ENCODE peak calls at places on chromosomes 7 and 10, in eight cellular contexts. P is HCT116, V is heart left ventricle, L is colonic mucosa, G is endothelial cell of umbilical vein, Z is astrocyte, O is endodermal cell, B is psoas muscle. Y is an unnamed sample. For H3K4me1 and H3K9me3, the result is how much of the 10 kb centered on the place peaks cover.

GRCh38 chr10:124721295-124722052 is 22.7 kb downstream of the FAM53B start:
- DNase-seq in P (no peak), L (peak), O (no peak), B (peak), V (no peak), Z (no peak), G (peak), Y (peak)

GRCh38 chr7:130290745-130291144 is 2.2 kb upstream of the CPA4 start:
- DNase-seq in Z (peak), B (no peak), P (peak), O (no peak), V (no peak), G (no peak), L (no peak), Y (no peak)

GRCh38 chr7:49776994-49777393 is 3.6 kb downstream of the VWC2 start:
- DNase-seq in G (no peak), O (peak), Z (no peak), V (no peak), B (no peak), L (peak), P (no peak), Y (no peak)

GRCh38 chr10:132674311-132674710 is 111.6 kb downstream of the NKX6-2 start:
- DNase-seq in Z (no peak), G (no peak), L (no peak), V (peak), P (no peak), O (peak), B (no peak), Y (no peak)

GRCh38 chr7:70143089-70144044 is 545.1 kb downstream of the AUTS2 start:
- DNase-seq in O (no peak), L (no peak), G (no peak), V (no peak), P (no peak), B (no peak), Z (peak), Y (no peak)

GRCh38 chr7:123823898-123824753 is 20.8 kb upstream of the HYAL4 start:
- DNase-seq in P (no peak), G (no peak), Z (no peak), L (no peak), O (no peak), V (no peak), B (no peak), Y (no peak)

GRCh38 chr7:70051726-70052125 is 453.5 kb downstream of the AUTS2 start:
- DNase-seq in P (no peak), G (no peak), Z (no peak), O (no peak), B (no peak), V (no peak), L (no peak), Y (no peak)

GRCh38 chr7:155973451-155973997 is 161.3 kb upstream of the SHH start:
- DNase-seq in G (no peak), Z (no peak), B (no peak), O (peak), L (peak), P (no peak), V (no peak), Y (no peak)

GRCh38 chr10:81524467-81524866 is 350.5 kb upstream of the NRG3 start:
- DNase-seq in L (no peak), V (no peak), O (no peak), B (no peak), P (no peak), G (no peak), Z (no peak), Y (no peak)

GRCh38 chr10:131701131-131701947 is 199.5 kb upstream of the PPP2R2D start:
- DNase-seq in B (no peak), G (no peak), V (no peak), P (no peak), O (peak), L (no peak), Z (no peak), Y (peak)

GRCh38 chr7:1569016-1569415 is 816 bp downstream of the PSMG3 start:
- DNase-seq in G (no peak), Z (peak), O (no peak), V (no peak), L (peak), P (no peak), B (peak), Y (no peak)

GRCh38 chr10:110609592-110609991 is 34.5 kb upstream of the RBM20 start:
- DNase-seq in G (peak), B (peak), P (peak), L (no peak), V (no peak), O (no peak), Z (no peak), Y (no peak)

GRCh38 chr7:128188396-128189230 is 52.5 kb upstream of the LEP start:
- DNase-seq in V (no peak), G (no peak), Z (no peak), P (no peak), O (peak), L (no peak), B (no peak), Y (no peak)

GRCh38 chr7:21497072-21497471 is 45.8 kb upstream of the DNAH11 start:
- DNase-seq in O (no peak), G (no peak), P (peak), B (no peak), V (no peak), L (no peak), Z (no peak), Y (no peak)

GRCh38 chr10:49272251-49273081 is 26.5 kb upstream of the C10orf71 start:
- DNase-seq in V (peak), P (no peak), G (no peak), B (peak), L (no peak), Z (no peak), O (peak), Y (peak)

DNA sequence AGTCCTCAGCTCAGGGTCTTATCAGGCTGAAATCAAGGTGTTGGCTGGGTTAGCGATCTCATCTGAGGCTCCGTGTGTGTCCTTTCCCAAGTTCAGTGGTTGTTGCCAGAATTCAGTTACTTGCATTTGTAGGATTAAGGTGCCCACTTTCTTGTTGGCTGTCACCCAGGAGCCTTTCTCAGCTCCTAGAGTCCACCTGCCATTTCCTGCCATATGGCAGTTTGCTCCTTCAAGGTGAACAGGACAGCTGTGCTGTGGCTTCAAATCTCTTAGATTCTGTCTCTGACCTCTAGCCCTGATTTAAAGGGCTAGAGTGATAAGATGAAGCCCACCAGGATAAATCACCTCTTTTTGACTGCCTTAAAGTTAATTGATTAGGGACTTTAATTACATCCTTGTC is 1.0 kb upstream of the HIF1AN start:
- DNase-seq in V (no peak), B (no peak), L (no peak), G (no peak), O (no peak), Z (no peak), P (no peak), Y (no peak)
- H3K4me1 ChIP-seq in V (under half), B (under half), L (under half), G (under half), O (under half), Z (under half), P (under half), Y (under half)

DNA sequence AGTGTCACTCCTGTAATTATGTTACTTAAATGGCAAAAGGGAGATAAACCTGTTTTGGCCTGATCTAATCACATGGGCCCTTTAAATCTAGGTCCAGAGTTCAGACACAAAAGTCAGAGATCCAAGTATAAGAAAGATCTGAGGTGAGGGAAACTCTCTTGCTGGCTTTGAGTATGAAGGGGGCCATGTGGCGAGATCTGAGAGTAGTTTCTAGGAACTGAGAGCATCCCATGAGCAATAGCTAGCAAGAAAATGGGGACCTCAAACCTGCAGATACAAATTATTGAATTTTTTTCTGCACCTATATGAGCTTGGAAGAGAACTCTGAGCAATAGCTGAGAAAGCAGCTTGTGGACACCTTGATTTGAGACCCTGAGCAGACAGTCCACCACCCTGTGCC is 27.6 kb downstream of the ANKRD7 start:
- DNase-seq in Z (no peak), O (no peak), L (no peak), P (no peak), G (no peak), B (no peak), V (no peak), Y (no peak)
- H3K9me3 ChIP-seq in Z (under half), O (under half), L (under half), P (under half), G (under half), B (under half), V (under half), Y (under half)

GRCh38 chr10:50501478-50501877 is 122.3 kb downstream of the SGMS1 start:
- DNase-seq in Z (peak), G (no peak), B (no peak), V (no peak), P (no peak), O (no peak), L (no peak), Y (no peak)

GRCh38 chr10:50503661-50504320 is 120.0 kb downstream of the SGMS1 start:
- DNase-seq in Z (no peak), B (no peak), G (no peak), L (no peak), P (no peak), V (no peak), O (no peak), Y (no peak)

GRCh38 chr10:50506861-50507573 is 116.7 kb downstream of the SGMS1 start:
- DNase-seq in L (no peak), G (no peak), Z (no peak), B (no peak), O (no peak), V (no peak), P (no peak), Y (no peak)

GRCh38 chr10:50501899-50502556 is 121.7 kb downstream of the SGMS1 start:
- DNase-seq in Z (no peak), P (no peak), O (no peak), V (no peak), L (no peak), B (no peak), G (no peak), Y (no peak)

GRCh38 chr10:50504389-50504788 is 119.4 kb downstream of the SGMS1 start:
- DNase-seq in P (no peak), O (no peak), L (no peak), B (no peak), V (no peak), Z (no peak), G (no peak), Y (no peak)
- H3K4me1 ChIP-seq in P (under half), O (under half), L (under half), B (under half), V (under half), Z (under half), G (under half), Y (under half)

DNA sequence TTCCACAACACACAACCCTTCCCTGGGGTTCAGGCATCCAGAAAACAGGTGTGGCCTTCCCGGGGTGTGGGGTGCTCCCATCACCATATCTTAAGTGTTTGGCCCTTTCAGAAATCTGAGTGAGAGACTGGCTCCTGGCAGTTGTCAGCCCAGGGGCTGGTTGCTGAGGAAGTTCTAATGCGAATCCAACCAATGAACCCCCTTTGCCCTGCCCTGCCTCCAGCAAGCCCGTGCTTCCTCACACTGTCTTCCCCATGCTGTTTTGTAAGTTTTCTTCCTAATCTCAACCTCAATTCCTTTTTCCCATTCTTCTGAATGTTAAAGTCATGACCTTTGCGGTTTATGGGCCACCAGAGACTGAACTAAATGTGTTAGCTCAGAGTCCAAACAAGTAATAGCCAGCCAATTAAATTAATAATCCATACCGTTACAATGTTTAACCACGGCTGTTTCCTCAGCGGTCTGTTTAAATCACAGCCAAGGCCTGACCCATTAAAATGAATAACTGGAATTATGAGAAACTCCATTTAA is 91.0 kb upstream of the TCF7L2 start:
- DNase-seq in L (no peak), O (no peak), P (no peak), B (no peak), Z (no peak), V (no peak), G (peak), Y (no peak)
- H3K9me3 ChIP-seq in L (under half), O (under half), P (under half), B (under half), Z (under half), V (under half), G (under half), Y (under half)

DNA sequence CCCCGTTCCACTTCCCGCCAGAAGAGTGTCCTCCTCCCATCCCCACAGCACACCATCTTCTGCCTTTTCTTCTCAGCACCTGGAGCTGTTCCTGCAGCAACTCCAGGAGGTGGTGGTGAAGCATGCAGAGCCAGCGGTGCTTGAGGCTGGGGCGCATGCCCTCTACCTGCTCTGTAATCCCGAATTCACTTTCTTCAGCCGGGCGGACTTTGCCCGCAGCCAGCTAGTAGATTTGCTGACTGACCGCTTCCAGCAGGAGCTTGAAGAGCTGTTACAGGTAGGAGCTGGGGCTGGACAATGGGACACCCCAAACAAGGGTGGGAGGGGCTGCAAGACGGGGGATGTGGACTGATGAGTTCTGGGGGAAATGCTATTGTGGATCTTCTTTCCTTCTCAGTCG is 19.1 kb upstream of the PVRIG start:
- DNase-seq in L (peak), V (no peak), B (no peak), G (no peak), O (peak), Z (no peak), P (no peak), Y (no peak)
- H3K4me1 ChIP-seq in L (under half), V (under half), B (under half), G (under half), O (under half), Z (under half), P (under half), Y (under half)

DNA sequence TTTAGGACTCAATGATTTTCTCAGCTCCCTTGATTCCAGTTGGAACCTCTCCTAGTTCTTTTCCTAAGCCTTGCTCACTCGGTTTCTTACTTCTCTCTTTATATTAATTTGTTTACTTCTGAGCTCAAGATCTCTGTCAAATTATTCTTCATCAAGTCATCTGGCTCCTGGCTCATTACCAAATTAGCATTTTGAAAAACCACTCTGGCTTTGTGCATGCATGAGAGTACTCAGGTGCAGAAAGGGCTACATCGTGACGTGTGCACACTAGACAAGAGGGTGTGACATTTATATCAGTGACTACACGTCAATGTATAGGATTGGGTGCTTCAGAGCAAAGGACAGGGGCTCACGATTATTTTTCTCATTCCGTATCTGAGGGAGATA is 645.7 kb upstream of the DPP6 start:
- DNase-seq in B (no peak), P (no peak), V (no peak), O (no peak), G (no peak), Z (no peak), L (no peak), Y (no peak)
- H3K9me3 ChIP-seq in B (under half), P (under half), V (under half), O (half or more), G (under half), Z (under half), L (under half), Y (under half)

GRCh38 chr7:100681491-100682227 is 8.1 kb downstream of the GNB2 start:
- DNase-seq in G (no peak), B (no peak), O (no peak), V (no peak), P (no peak), L (no peak), Z (no peak), Y (no peak)
- H3K4me1 ChIP-seq in G (under half), B (under half), O (under half), V (under half), P (under half), L (under half), Z (under half), Y (under half)

GRCh38 chr7:75818462-75818861 is 4.9 kb upstream of the CCL24 start:
- DNase-seq in B (no peak), G (no peak), L (no peak), V (no peak), O (no peak), Z (no peak), P (no peak), Y (no peak)
- H3K9me3 ChIP-seq in B (under half), G (under half), L (under half), V (under half), O (under half), Z (under half), P (under half), Y (under half)

Y was measured in right atrium auricular region.